ENCODE peak calls at places on chromosomes 4 and X, in nine cellular contexts. One of them, this sample, is unnamed.

GRCh38 chrX:142001934-142002333 is 98.2 kb downstream of the MAGEC1 start:
- DNase-seq in cardiac muscle cell: no peak
- DNase-seq in GM13977: no peak
- DNase-seq in spleen: no peak
- DNase-seq in endothelial cell: no peak
- DNase-seq in CD8-positive, alpha-beta T cell: no peak
- DNase-seq in RWPE1: peak; percentile 0
- DNase-seq in fibroblast of mammary gland: no peak
- DNase-seq in uterus: no peak
- DNase-seq in this sample: no peak

GRCh38 chr4:77852892-77853495 is 9.6 kb upstream of the MRPL1 start:
- DNase-seq in RWPE1: no peak
- DNase-seq in endothelial cell: no peak
- DNase-seq in CD8-positive, alpha-beta T cell: peak; percentile 43
- DNase-seq in uterus: no peak
- DNase-seq in fibroblast of mammary gland: no peak
- DNase-seq in spleen: no peak
- DNase-seq in GM13977: peak; percentile 52
- DNase-seq in cardiac muscle cell: no peak
- DNase-seq in this sample: no peak

GRCh38 chr4:132003593-132003992 is 1145.5 kb upstream of the PCDH10 start:
- DNase-seq in fibroblast of mammary gland: no peak
- DNase-seq in GM13977: no peak
- DNase-seq in RWPE1: no peak
- DNase-seq in endothelial cell: no peak
- DNase-seq in CD8-positive, alpha-beta T cell: no peak
- DNase-seq in spleen: no peak
- DNase-seq in uterus: no peak
- DNase-seq in cardiac muscle cell: no peak
- DNase-seq in this sample: no peak

GRCh38 chr4:188986271-188986689 is 847.0 kb downstream of the TRIML1 start:
- DNase-seq in uterus: no peak
- DNase-seq in RWPE1: peak; percentile 70
- DNase-seq in CD8-positive, alpha-beta T cell: no peak
- DNase-seq in spleen: no peak
- DNase-seq in endothelial cell: no peak
- DNase-seq in cardiac muscle cell: no peak
- DNase-seq in GM13977: no peak
- DNase-seq in fibroblast of mammary gland: peak; percentile 86
- DNase-seq in this sample: no peak

GRCh38 chr4:113760094-113760851 is 1.3 kb downstream of the CAMK2D start:
- DNase-seq in RWPE1: peak; percentile 19
- DNase-seq in cardiac muscle cell: peak; percentile 66
- DNase-seq in fibroblast of mammary gland: peak; percentile 63
- DNase-seq in spleen: peak; percentile 82
- DNase-seq in GM13977: no peak
- DNase-seq in endothelial cell: no peak
- DNase-seq in uterus: peak; percentile 35
- DNase-seq in CD8-positive, alpha-beta T cell: no peak
- DNase-seq in this sample: peak; percentile 39

GRCh38 chr4:182145360-182145905 is 97.8 kb upstream of the TENM3 start:
- DNase-seq in fibroblast of mammary gland: peak; percentile 29
- DNase-seq in RWPE1: peak; percentile 7
- DNase-seq in uterus: no peak
- DNase-seq in CD8-positive, alpha-beta T cell: no peak
- DNase-seq in GM13977: no peak
- DNase-seq in endothelial cell: no peak
- DNase-seq in spleen: no peak
- DNase-seq in cardiac muscle cell: peak; percentile 5
- DNase-seq in this sample: peak; percentile 10

GRCh38 chrX:86171366-86171765 is 23.1 kb downstream of the DACH2 start:
- DNase-seq in CD8-positive, alpha-beta T cell: no peak
- DNase-seq in GM13977: no peak
- DNase-seq in spleen: no peak
- DNase-seq in RWPE1: no peak
- DNase-seq in endothelial cell: peak; percentile 23
- DNase-seq in uterus: no peak
- DNase-seq in fibroblast of mammary gland: peak; percentile 12
- DNase-seq in cardiac muscle cell: peak; percentile 7
- DNase-seq in this sample: peak; percentile 35

GRCh38 chr4:40328383-40328782 is 6.8 kb upstream of the CHRNA9 start:
- DNase-seq in RWPE1: no peak
- DNase-seq in fibroblast of mammary gland: no peak
- DNase-seq in cardiac muscle cell: no peak
- DNase-seq in spleen: no peak
- DNase-seq in CD8-positive, alpha-beta T cell: no peak
- DNase-seq in uterus: no peak
- DNase-seq in endothelial cell: no peak
- DNase-seq in GM13977: no peak
- DNase-seq in this sample: no peak

GRCh38 chr4:98639523-98639922 is 18.9 kb downstream of the TSPAN5 start:
- DNase-seq in fibroblast of mammary gland: no peak
- DNase-seq in spleen: no peak
- DNase-seq in CD8-positive, alpha-beta T cell: no peak
- DNase-seq in GM13977: no peak
- DNase-seq in uterus: no peak
- DNase-seq in RWPE1: no peak
- DNase-seq in endothelial cell: no peak
- DNase-seq in cardiac muscle cell: peak; percentile 40
- DNase-seq in this sample: no peak

GRCh38 chr4:177862541-177863176 is 420.4 kb upstream of the AGA start:
- DNase-seq in GM13977: no peak
- DNase-seq in spleen: peak; percentile 71
- DNase-seq in CD8-positive, alpha-beta T cell: no peak
- DNase-seq in fibroblast of mammary gland: no peak
- DNase-seq in RWPE1: no peak
- DNase-seq in cardiac muscle cell: no peak
- DNase-seq in endothelial cell: no peak
- DNase-seq in uterus: no peak
- DNase-seq in this sample: no peak

GRCh38 chrX:70030242-70030823 is 19.4 kb downstream of the AWAT2 start:
- DNase-seq in CD8-positive, alpha-beta T cell: no peak
- DNase-seq in endothelial cell: peak; percentile 59
- DNase-seq in spleen: peak; percentile 45
- DNase-seq in GM13977: peak; percentile 65
- DNase-seq in uterus: no peak
- DNase-seq in RWPE1: peak; percentile 26
- DNase-seq in fibroblast of mammary gland: peak; percentile 69
- DNase-seq in cardiac muscle cell: peak; percentile 78
- DNase-seq in this sample: peak; percentile 52

GRCh38 chr4:37685726-37686372 is 327 bp downstream of the RELL1 start:
- DNase-seq in endothelial cell: peak; percentile 61
- DNase-seq in uterus: no peak
- DNase-seq in spleen: no peak
- DNase-seq in fibroblast of mammary gland: no peak
- DNase-seq in CD8-positive, alpha-beta T cell: peak; percentile 18
- DNase-seq in cardiac muscle cell: peak; percentile 46
- DNase-seq in RWPE1: peak; percentile 30
- DNase-seq in GM13977: no peak
- DNase-seq in this sample: no peak

GRCh38 chr4:77619408-77619807 is 13.8 kb downstream of the CXCL13 start:
- DNase-seq in cardiac muscle cell: peak; percentile 21
- DNase-seq in CD8-positive, alpha-beta T cell: no peak
- DNase-seq in uterus: no peak
- DNase-seq in endothelial cell: no peak
- DNase-seq in fibroblast of mammary gland: no peak
- DNase-seq in GM13977: no peak
- DNase-seq in RWPE1: no peak
- DNase-seq in spleen: no peak
- DNase-seq in this sample: no peak

GRCh38 chrX:50088645-50089044 is 112.2 kb downstream of the AKAP4 start:
- DNase-seq in RWPE1: no peak
- DNase-seq in GM13977: no peak
- DNase-seq in spleen: no peak
- DNase-seq in uterus: no peak
- DNase-seq in cardiac muscle cell: no peak
- DNase-seq in fibroblast of mammary gland: no peak
- DNase-seq in endothelial cell: no peak
- DNase-seq in CD8-positive, alpha-beta T cell: no peak
- DNase-seq in this sample: no peak

GRCh38 chrX:71617742-71618141 is 569 bp downstream of the CXCR3 start:
- DNase-seq in RWPE1: no peak
- DNase-seq in GM13977: no peak
- DNase-seq in CD8-positive, alpha-beta T cell: no peak
- DNase-seq in spleen: no peak
- DNase-seq in cardiac muscle cell: no peak
- DNase-seq in fibroblast of mammary gland: no peak
- DNase-seq in endothelial cell: no peak
- DNase-seq in uterus: no peak
- DNase-seq in this sample: no peak

GRCh38 chr4:33390977-33391376 is 2670.8 kb downstream of the PCDH7 start:
- DNase-seq in RWPE1: no peak
- DNase-seq in uterus: no peak
- DNase-seq in CD8-positive, alpha-beta T cell: no peak
- DNase-seq in GM13977: no peak
- DNase-seq in spleen: no peak
- DNase-seq in fibroblast of mammary gland: no peak
- DNase-seq in cardiac muscle cell: no peak
- DNase-seq in endothelial cell: no peak
- DNase-seq in this sample: no peak

GRCh38 chrX:7500386-7500785 is 342.6 kb upstream of the VCX start:
- DNase-seq in RWPE1: no peak
- DNase-seq in fibroblast of mammary gland: no peak
- DNase-seq in spleen: no peak
- DNase-seq in CD8-positive, alpha-beta T cell: no peak
- DNase-seq in uterus: no peak
- DNase-seq in endothelial cell: no peak
- DNase-seq in GM13977: no peak
- DNase-seq in cardiac muscle cell: no peak
- DNase-seq in this sample: no peak

DNA sequence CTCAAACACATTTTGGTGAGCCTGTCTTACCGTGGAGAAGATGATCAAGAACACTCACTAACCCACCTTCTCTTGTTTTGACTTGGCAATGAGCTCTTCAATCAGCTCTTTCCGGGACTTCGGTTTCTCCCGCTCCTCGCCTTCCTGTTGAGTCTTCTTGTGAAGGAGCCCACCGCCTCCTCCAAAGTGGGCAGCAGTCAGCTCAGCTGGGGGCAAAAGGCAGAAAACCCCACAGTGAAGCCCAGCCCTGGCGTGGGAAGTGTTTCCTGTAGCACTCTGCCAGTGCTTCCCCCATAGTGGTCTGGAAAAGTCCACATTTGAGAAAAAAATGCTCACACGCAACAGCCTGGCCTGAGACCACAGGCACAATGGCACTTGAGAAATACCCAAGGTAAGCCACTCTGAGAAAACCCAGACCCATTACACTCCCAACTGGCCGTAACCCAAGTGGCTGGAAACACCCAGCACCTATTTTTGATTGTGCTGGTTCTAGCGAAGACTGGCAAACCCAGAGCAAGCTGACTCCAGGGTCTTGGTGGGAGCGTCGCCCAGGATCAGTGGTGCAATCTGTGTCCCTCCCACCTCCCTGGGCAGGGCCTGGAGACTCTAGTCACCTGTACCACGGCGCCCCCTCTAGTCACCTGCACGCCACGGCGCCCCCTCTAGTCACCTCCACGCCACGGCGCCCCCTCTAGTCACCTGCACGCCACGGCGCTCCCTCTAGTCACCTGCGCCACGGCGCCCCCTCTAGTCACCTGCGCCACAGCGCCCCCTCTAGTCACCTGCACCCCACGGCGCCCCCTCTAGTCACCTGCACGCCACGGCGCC is 8.6 kb downstream of the NOP14 start:
- DNase-seq in cardiac muscle cell: no peak
- DNase-seq in spleen: peak; percentile 66
- DNase-seq in fibroblast of mammary gland: no peak
- DNase-seq in RWPE1: no peak
- DNase-seq in uterus: no peak
- DNase-seq in CD8-positive, alpha-beta T cell: no peak
- DNase-seq in GM13977: peak; percentile 70
- DNase-seq in endothelial cell: no peak
- DNase-seq in this sample: no peak
- TF ChIP-seq CTCF in cardiac muscle cell: no peak
- TF ChIP-seq CTCF in spleen: peak; percentile 32
- TF ChIP-seq CTCF in fibroblast of mammary gland: no peak
- TF ChIP-seq CTCF in RWPE1: no peak
- TF ChIP-seq CTCF in uterus: no peak
- TF ChIP-seq CTCF in CD8-positive, alpha-beta T cell: peak; percentile 24
- TF ChIP-seq CTCF in GM13977: peak; percentile 65
- TF ChIP-seq CTCF in endothelial cell: peak; percentile 65
- TF ChIP-seq CTCF in this sample: no peak

DNA sequence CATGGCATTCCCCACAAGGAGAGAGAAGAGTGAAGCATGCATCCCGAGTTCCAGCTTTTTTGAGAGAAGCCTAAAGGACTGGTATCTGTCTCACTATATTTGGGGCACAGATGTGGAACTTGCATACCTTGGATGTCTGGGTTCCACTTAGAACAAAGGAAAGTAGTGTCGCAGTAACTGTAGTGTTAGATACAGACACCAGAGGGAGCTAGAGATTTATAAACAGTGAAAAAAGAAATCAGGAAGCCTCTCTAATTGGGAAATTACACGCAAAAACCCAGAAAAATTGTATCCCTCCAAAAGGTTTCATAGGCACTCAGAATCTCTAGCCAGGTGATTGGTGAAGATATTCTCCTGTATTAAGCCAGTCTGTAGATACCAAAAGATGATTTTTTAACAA is 34.4 kb downstream of the AGTR2 start:
- DNase-seq in uterus: no peak
- DNase-seq in GM13977: no peak
- DNase-seq in RWPE1: peak; percentile 0
- DNase-seq in fibroblast of mammary gland: peak; percentile 26
- DNase-seq in endothelial cell: peak; percentile 2
- DNase-seq in spleen: no peak
- DNase-seq in cardiac muscle cell: peak; percentile 36
- DNase-seq in CD8-positive, alpha-beta T cell: no peak
- DNase-seq in this sample: peak; percentile 8
- TF ChIP-seq CTCF in uterus: peak; percentile 12
- TF ChIP-seq CTCF in GM13977: peak; percentile 63
- TF ChIP-seq CTCF in RWPE1: peak; percentile 60
- TF ChIP-seq CTCF in fibroblast of mammary gland: peak; percentile 68
- TF ChIP-seq CTCF in endothelial cell: peak; percentile 67
- TF ChIP-seq CTCF in spleen: peak; percentile 29
- TF ChIP-seq CTCF in cardiac muscle cell: peak; percentile 58
- TF ChIP-seq CTCF in CD8-positive, alpha-beta T cell: no peak
- TF ChIP-seq CTCF in this sample: peak; percentile 83

DNA sequence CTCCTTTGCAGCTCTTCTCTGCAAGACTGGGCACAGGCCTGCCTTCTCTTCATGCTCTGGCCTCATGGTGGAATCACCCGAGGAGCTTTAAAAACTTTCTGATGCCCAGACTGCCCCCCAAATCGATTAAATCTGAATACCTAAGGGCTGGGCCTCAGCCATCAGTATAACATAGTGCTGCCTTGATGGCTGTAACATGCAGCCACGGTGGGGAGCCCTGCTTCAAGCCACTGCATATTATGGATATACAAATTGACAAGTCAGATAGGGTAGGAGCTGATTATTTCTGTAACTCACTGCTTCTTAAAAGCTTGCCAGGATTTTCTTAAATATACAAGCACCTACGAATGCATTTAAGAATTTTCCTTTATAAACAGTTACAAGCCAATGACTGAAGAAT is 40.5 kb downstream of the GPM6B start:
- DNase-seq in cardiac muscle cell: no peak
- DNase-seq in uterus: no peak
- DNase-seq in fibroblast of mammary gland: no peak
- DNase-seq in GM13977: no peak
- DNase-seq in endothelial cell: no peak
- DNase-seq in CD8-positive, alpha-beta T cell: no peak
- DNase-seq in spleen: no peak
- DNase-seq in RWPE1: no peak
- DNase-seq in this sample: no peak
- TF ChIP-seq CTCF in cardiac muscle cell: no peak
- TF ChIP-seq CTCF in uterus: no peak
- TF ChIP-seq CTCF in fibroblast of mammary gland: no peak
- TF ChIP-seq CTCF in GM13977: no peak
- TF ChIP-seq CTCF in endothelial cell: no peak
- TF ChIP-seq CTCF in CD8-positive, alpha-beta T cell: no peak
- TF ChIP-seq CTCF in spleen: no peak
- TF ChIP-seq CTCF in RWPE1: no peak
- TF ChIP-seq CTCF in this sample: no peak

GRCh38 chrX:31423575-31424284 is 351.9 kb upstream of the FTHL17 start:
- DNase-seq in uterus: no peak
- DNase-seq in GM13977: peak; percentile 9
- DNase-seq in spleen: no peak
- DNase-seq in CD8-positive, alpha-beta T cell: no peak
- DNase-seq in RWPE1: peak; percentile 20
- DNase-seq in cardiac muscle cell: peak; percentile 79
- DNase-seq in endothelial cell: peak; percentile 21
- DNase-seq in fibroblast of mammary gland: peak; percentile 58
- DNase-seq in this sample: peak; percentile 8
- TF ChIP-seq CTCF in uterus: no peak
- TF ChIP-seq CTCF in GM13977: peak; percentile 27
- TF ChIP-seq CTCF in spleen: peak; percentile 16
- TF ChIP-seq CTCF in CD8-positive, alpha-beta T cell: no peak
- TF ChIP-seq CTCF in RWPE1: no peak
- TF ChIP-seq CTCF in cardiac muscle cell: peak; percentile 45
- TF ChIP-seq CTCF in endothelial cell: no peak
- TF ChIP-seq CTCF in fibroblast of mammary gland: peak; percentile 52
- TF ChIP-seq CTCF in this sample: peak; percentile 38

This sample was measured in nephron progenitor cell.